ENCODE peak calls at places on chromosomes 1 and 21, in ten cellular contexts. One of them, this sample, is unnamed.
A peak's percentile ranks its signal among the peaks of the same experiment; 100 is the strongest.

GRCh38 chr1:199512037-199512710 is 515.3 kb upstream of the NR5A2 start:
- DNase-seq in adrenal gland: no peak
- DNase-seq in tibial nerve: no peak
- DNase-seq in brain microvascular endothelial cell: no peak
- DNase-seq in H9: peak; percentile 42
- DNase-seq in tibial artery: no peak
- DNase-seq in A549: no peak
- DNase-seq in Peyer's patch: no peak
- DNase-seq in astrocyte: no peak
- DNase-seq in GM12878: no peak
- DNase-seq in this sample: no peak

GRCh38 chr1:118201524-118201923 is 16.5 kb upstream of the SPAG17 start:
- DNase-seq in brain microvascular endothelial cell: no peak
- DNase-seq in H9: no peak
- DNase-seq in Peyer's patch: no peak
- DNase-seq in GM12878: peak; percentile 47
- DNase-seq in tibial artery: no peak
- DNase-seq in astrocyte: no peak
- DNase-seq in tibial nerve: no peak
- DNase-seq in adrenal gland: no peak
- DNase-seq in A549: no peak
- DNase-seq in this sample: no peak

GRCh38 chr1:44512313-44512885 is 107.3 kb downstream of the RNF220 start:
- DNase-seq in tibial artery: no peak
- DNase-seq in GM12878: no peak
- DNase-seq in tibial nerve: no peak
- DNase-seq in brain microvascular endothelial cell: no peak
- DNase-seq in H9: no peak
- DNase-seq in astrocyte: no peak
- DNase-seq in adrenal gland: no peak
- DNase-seq in A549: no peak
- DNase-seq in Peyer's patch: no peak
- DNase-seq in this sample: no peak

GRCh38 chr1:206912445-206913095 is 9.2 kb downstream of the FCMR start:
- DNase-seq in adrenal gland: peak; percentile 84
- DNase-seq in tibial nerve: peak; percentile 60
- DNase-seq in Peyer's patch: no peak
- DNase-seq in H9: peak; percentile 73
- DNase-seq in tibial artery: peak; percentile 75
- DNase-seq in astrocyte: peak; percentile 37
- DNase-seq in brain microvascular endothelial cell: peak; percentile 79
- DNase-seq in A549: peak; percentile 87
- DNase-seq in GM12878: no peak
- DNase-seq in this sample: peak; percentile 91

GRCh38 chr1:193185861-193186714 is at the start of gene B3GALT2:
- DNase-seq in A549: no peak
- DNase-seq in tibial artery: no peak
- DNase-seq in astrocyte: peak; percentile 51
- DNase-seq in H9: no peak
- DNase-seq in GM12878: no peak
- DNase-seq in tibial nerve: no peak
- DNase-seq in Peyer's patch: no peak
- DNase-seq in brain microvascular endothelial cell: peak; percentile 48
- DNase-seq in adrenal gland: no peak
- DNase-seq in this sample: peak; percentile 8

GRCh38 chr1:43373034-43373940 is 5.5 kb upstream of the ELOVL1 start:
- DNase-seq in brain microvascular endothelial cell: peak; percentile 63
- DNase-seq in H9: no peak
- DNase-seq in GM12878: no peak
- DNase-seq in tibial artery: no peak
- DNase-seq in astrocyte: peak; percentile 81
- DNase-seq in adrenal gland: peak; percentile 47
- DNase-seq in Peyer's patch: no peak
- DNase-seq in A549: peak; percentile 48
- DNase-seq in tibial nerve: no peak
- DNase-seq in this sample: peak; percentile 88

GRCh38 chr21:44934276-44934675 is 5.6 kb upstream of the SLX9 start:
- DNase-seq in GM12878: no peak
- DNase-seq in Peyer's patch: no peak
- DNase-seq in adrenal gland: no peak
- DNase-seq in astrocyte: no peak
- DNase-seq in brain microvascular endothelial cell: no peak
- DNase-seq in H9: no peak
- DNase-seq in tibial nerve: no peak
- DNase-seq in tibial artery: no peak
- DNase-seq in A549: no peak
- DNase-seq in this sample: no peak

GRCh38 chr1:153778051-153778823 is 3.0 kb downstream of the SLC27A3 start:
- DNase-seq in brain microvascular endothelial cell: no peak
- DNase-seq in astrocyte: no peak
- DNase-seq in Peyer's patch: no peak
- DNase-seq in H9: peak; percentile 29
- DNase-seq in A549: no peak
- DNase-seq in adrenal gland: no peak
- DNase-seq in tibial artery: no peak
- DNase-seq in GM12878: no peak
- DNase-seq in tibial nerve: no peak
- DNase-seq in this sample: no peak

GRCh38 chr1:228958741-228959140 is 223.5 kb downstream of the RHOU start:
- DNase-seq in tibial artery: no peak
- DNase-seq in astrocyte: no peak
- DNase-seq in GM12878: no peak
- DNase-seq in A549: no peak
- DNase-seq in H9: no peak
- DNase-seq in adrenal gland: no peak
- DNase-seq in tibial nerve: no peak
- DNase-seq in Peyer's patch: no peak
- DNase-seq in brain microvascular endothelial cell: no peak
- DNase-seq in this sample: no peak

GRCh38 chr1:214332950-214333798 is 52.2 kb downstream of the SMYD2 start:
- DNase-seq in adrenal gland: peak; percentile 83
- DNase-seq in tibial nerve: peak; percentile 31
- DNase-seq in A549: peak; percentile 62
- DNase-seq in brain microvascular endothelial cell: peak; percentile 49
- DNase-seq in GM12878: no peak
- DNase-seq in Peyer's patch: peak; percentile 55
- DNase-seq in tibial artery: no peak
- DNase-seq in H9: peak; percentile 59
- DNase-seq in astrocyte: peak; percentile 26
- DNase-seq in this sample: peak; percentile 63

GRCh38 chr1:80054129-80054528 is 1047.6 kb upstream of the ADGRL4 start:
- DNase-seq in adrenal gland: no peak
- DNase-seq in tibial nerve: no peak
- DNase-seq in GM12878: no peak
- DNase-seq in tibial artery: no peak
- DNase-seq in astrocyte: peak; percentile 98
- DNase-seq in H9: no peak
- DNase-seq in brain microvascular endothelial cell: peak; percentile 29
- DNase-seq in Peyer's patch: no peak
- DNase-seq in A549: peak; percentile 1
- DNase-seq in this sample: peak; percentile 79

GRCh38 chr1:171909711-171910110 is 68.4 kb downstream of the DNM3 start:
- DNase-seq in Peyer's patch: no peak
- DNase-seq in adrenal gland: no peak
- DNase-seq in tibial artery: no peak
- DNase-seq in GM12878: no peak
- DNase-seq in tibial nerve: no peak
- DNase-seq in astrocyte: peak; percentile 12
- DNase-seq in brain microvascular endothelial cell: no peak
- DNase-seq in A549: no peak
- DNase-seq in H9: no peak
- DNase-seq in this sample: no peak

GRCh38 chr1:108140177-108140576 is 60.0 kb downstream of the SLC25A24 start:
- DNase-seq in tibial artery: no peak
- DNase-seq in tibial nerve: no peak
- DNase-seq in H9: no peak
- DNase-seq in GM12878: no peak
- DNase-seq in astrocyte: no peak
- DNase-seq in brain microvascular endothelial cell: no peak
- DNase-seq in A549: no peak
- DNase-seq in Peyer's patch: no peak
- DNase-seq in adrenal gland: no peak
- DNase-seq in this sample: no peak
- H3K27ac ChIP-seq in tibial artery: no peak overlapping the region
- H3K27ac ChIP-seq in tibial nerve: no peak overlapping the region
- H3K27ac ChIP-seq in H9: no peak overlapping the region
- H3K27ac ChIP-seq in GM12878: no peak overlapping the region
- H3K27ac ChIP-seq in astrocyte: no peak overlapping the region
- H3K27ac ChIP-seq in brain microvascular endothelial cell: no peak overlapping the region
- H3K27ac ChIP-seq in A549: no peak overlapping the region
- H3K27ac ChIP-seq in Peyer's patch: no peak overlapping the region
- H3K27ac ChIP-seq in adrenal gland: no peak overlapping the region
- H3K27ac ChIP-seq in this sample: no peak overlapping the region

GRCh38 chr1:170664828-170665617 is 1.1 kb downstream of the PRRX1 start:
- DNase-seq in astrocyte: peak; percentile 38
- DNase-seq in adrenal gland: peak; percentile 56
- DNase-seq in H9: peak; percentile 59
- DNase-seq in A549: no peak
- DNase-seq in GM12878: no peak
- DNase-seq in brain microvascular endothelial cell: peak; percentile 52
- DNase-seq in tibial artery: peak; percentile 83
- DNase-seq in tibial nerve: no peak
- DNase-seq in Peyer's patch: peak; percentile 44
- DNase-seq in this sample: no peak
- TF ChIP-seq CTCF in astrocyte: no peak
- TF ChIP-seq CTCF in adrenal gland: no peak
- TF ChIP-seq CTCF in H9: no peak
- TF ChIP-seq CTCF in A549: no peak
- TF ChIP-seq CTCF in GM12878: no peak
- TF ChIP-seq CTCF in brain microvascular endothelial cell: peak; percentile 58
- TF ChIP-seq CTCF in tibial artery: peak; percentile 16
- TF ChIP-seq CTCF in tibial nerve: no peak
- TF ChIP-seq CTCF in Peyer's patch: no peak
- TF ChIP-seq CTCF in this sample: no peak

GRCh38 chr1:32350785-32351076 is 11.6 kb downstream of the FAM229A start:
- DNase-seq in GM12878: no peak
- DNase-seq in tibial artery: no peak
- DNase-seq in astrocyte: no peak
- DNase-seq in adrenal gland: no peak
- DNase-seq in tibial nerve: no peak
- DNase-seq in Peyer's patch: no peak
- DNase-seq in brain microvascular endothelial cell: no peak
- DNase-seq in H9: no peak
- DNase-seq in A549: no peak
- DNase-seq in this sample: no peak
- H3K27ac ChIP-seq in GM12878: no peak overlapping the region
- H3K27ac ChIP-seq in tibial artery: peak overlapping the region; percentile 94
- H3K27ac ChIP-seq in astrocyte: no peak overlapping the region
- H3K27ac ChIP-seq in adrenal gland: peak overlapping the region; percentile 93
- H3K27ac ChIP-seq in tibial nerve: peak overlapping the region; percentile 99
- H3K27ac ChIP-seq in Peyer's patch: peak overlapping the region; percentile 88
- H3K27ac ChIP-seq in brain microvascular endothelial cell: no peak overlapping the region
- H3K27ac ChIP-seq in H9: no peak overlapping the region
- H3K27ac ChIP-seq in A549: peak overlapping the region; percentile 96
- H3K27ac ChIP-seq in this sample: peak overlapping the region; percentile 89

DNA sequence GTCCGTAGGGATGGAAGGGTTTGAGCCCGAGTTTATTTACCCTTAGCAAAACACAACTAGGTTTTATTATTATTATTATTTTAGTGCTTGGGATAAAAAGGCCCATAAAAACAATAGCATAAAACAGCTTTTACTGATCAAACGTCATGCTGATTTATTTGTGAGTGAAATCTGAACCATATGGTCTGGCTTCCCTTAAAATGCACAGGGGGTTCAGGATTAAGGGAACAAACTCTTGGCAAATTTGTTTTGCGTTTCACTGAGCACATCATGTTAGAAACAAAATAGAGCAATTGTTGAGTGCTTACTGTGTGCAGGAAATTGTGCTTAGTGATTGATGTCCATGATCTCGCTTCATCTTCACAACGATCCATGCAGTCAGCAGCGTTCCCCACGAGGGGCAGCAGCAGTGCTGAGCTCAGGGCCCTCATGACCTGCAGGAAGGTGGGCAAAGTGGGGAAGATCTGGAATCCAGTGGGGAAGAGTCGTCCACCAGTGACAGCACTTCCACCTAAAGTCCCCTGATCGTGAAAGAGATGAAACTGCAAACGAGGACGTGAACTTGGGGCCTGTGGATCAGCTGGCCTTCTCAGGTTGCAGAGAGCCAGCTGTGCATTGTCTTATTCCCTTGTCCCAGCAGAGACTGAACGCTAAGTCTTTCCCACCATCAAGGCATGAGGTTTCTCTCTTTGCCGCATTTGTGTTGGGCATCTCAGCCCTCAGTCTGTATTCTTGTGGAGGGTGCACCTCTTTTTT is 71.1 kb downstream of the KIF26B start:
- DNase-seq in A549: no peak
- DNase-seq in adrenal gland: no peak
- DNase-seq in brain microvascular endothelial cell: no peak
- DNase-seq in tibial artery: no peak
- DNase-seq in tibial nerve: no peak
- DNase-seq in astrocyte: no peak
- DNase-seq in GM12878: no peak
- DNase-seq in Peyer's patch: no peak
- DNase-seq in H9: no peak
- DNase-seq in this sample: no peak
- TF ChIP-seq CTCF in A549: no peak
- TF ChIP-seq CTCF in adrenal gland: no peak
- TF ChIP-seq CTCF in brain microvascular endothelial cell: peak; percentile 19
- TF ChIP-seq CTCF in tibial artery: no peak
- TF ChIP-seq CTCF in tibial nerve: no peak
- TF ChIP-seq CTCF in astrocyte: no peak
- TF ChIP-seq CTCF in GM12878: no peak
- TF ChIP-seq CTCF in Peyer's patch: no peak
- TF ChIP-seq CTCF in H9: no peak
- TF ChIP-seq CTCF in this sample: no peak

GRCh38 chr1:912740-913301 is 10.9 kb upstream of the SAMD11 start:
- DNase-seq in Peyer's patch: peak; percentile 56
- DNase-seq in tibial nerve: no peak
- DNase-seq in tibial artery: no peak
- DNase-seq in A549: peak; percentile 52
- DNase-seq in H9: peak; percentile 68
- DNase-seq in GM12878: no peak
- DNase-seq in brain microvascular endothelial cell: peak; percentile 28
- DNase-seq in astrocyte: no peak
- DNase-seq in adrenal gland: peak; percentile 19
- DNase-seq in this sample: no peak
- H3K27ac ChIP-seq in Peyer's patch: no peak overlapping the region
- H3K27ac ChIP-seq in tibial nerve: no peak overlapping the region
- H3K27ac ChIP-seq in tibial artery: no peak overlapping the region
- H3K27ac ChIP-seq in A549: no peak overlapping the region
- H3K27ac ChIP-seq in H9: no peak overlapping the region
- H3K27ac ChIP-seq in GM12878: no peak overlapping the region
- H3K27ac ChIP-seq in brain microvascular endothelial cell: no peak overlapping the region
- H3K27ac ChIP-seq in astrocyte: no peak overlapping the region
- H3K27ac ChIP-seq in adrenal gland: no peak overlapping the region
- H3K27ac ChIP-seq in this sample: no peak overlapping the region

DNA sequence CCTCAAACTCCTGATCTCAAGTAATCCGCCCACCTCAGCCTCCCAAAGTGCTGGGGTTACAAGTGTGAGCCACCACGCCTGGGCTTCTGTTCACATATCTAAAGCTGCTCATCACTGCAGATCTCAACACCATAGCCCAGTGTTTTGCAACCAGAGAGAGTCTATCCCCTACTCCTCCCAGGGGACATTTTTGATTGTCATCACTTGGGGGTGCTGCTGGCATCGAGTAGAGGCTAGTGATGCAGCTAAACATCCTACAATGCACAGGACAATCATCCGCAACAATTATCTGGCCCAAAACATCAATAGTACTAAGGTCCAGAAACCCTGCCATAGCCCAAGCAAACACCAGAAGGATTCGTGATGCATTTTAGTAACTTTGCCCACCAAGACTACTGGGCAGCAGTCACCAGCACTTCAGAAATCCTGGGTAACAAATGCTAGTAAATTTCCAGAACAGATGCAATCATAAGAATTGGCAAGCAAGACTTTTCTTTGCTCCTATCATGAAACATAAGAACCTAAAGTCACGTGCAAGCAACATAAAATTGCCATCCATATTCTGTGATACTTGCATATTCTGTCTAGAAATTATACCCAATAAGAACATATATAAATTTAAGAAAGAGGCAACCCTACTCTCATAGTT is 159.2 kb downstream of the APP start:
- DNase-seq in brain microvascular endothelial cell: no peak
- DNase-seq in GM12878: no peak
- DNase-seq in Peyer's patch: no peak
- DNase-seq in A549: no peak
- DNase-seq in tibial nerve: no peak
- DNase-seq in tibial artery: no peak
- DNase-seq in astrocyte: no peak
- DNase-seq in H9: no peak
- DNase-seq in adrenal gland: no peak
- DNase-seq in this sample: no peak
- TF ChIP-seq CTCF in brain microvascular endothelial cell: no peak
- TF ChIP-seq CTCF in GM12878: no peak
- TF ChIP-seq CTCF in Peyer's patch: no peak
- TF ChIP-seq CTCF in A549: no peak
- TF ChIP-seq CTCF in tibial nerve: no peak
- TF ChIP-seq CTCF in tibial artery: no peak
- TF ChIP-seq CTCF in astrocyte: no peak
- TF ChIP-seq CTCF in H9: no peak
- TF ChIP-seq CTCF in adrenal gland: no peak
- TF ChIP-seq CTCF in this sample: no peak